ENCODE peak calls at places on chromosomes 5 and 9, in four cellular contexts. P is A549, M is HepG2, D is SK-N-SH. L is an unnamed sample.

GRCh38 chr5:173745561-173745960 is 129.1 kb upstream of the BOD1 start:
- DNase-seq in P (no peak), M (no peak), D (no peak), L (no peak)

GRCh38 chr5:171757853-171758535 is 27.6 kb upstream of the SMIM23 start:
- DNase-seq in P (peak), M (peak), D (no peak), L (no peak)

GRCh38 chr5:68287976-68288755 is 72.6 kb downstream of the PIK3R1 start:
- DNase-seq in P (peak), M (peak), D (peak), L (peak)

GRCh38 chr9:96413312-96414221 is 4.6 kb downstream of the ZNF367 start:
- DNase-seq in P (no peak), M (no peak), D (no peak), L (peak)

GRCh38 chr9:97633859-97634485 is 351 bp downstream of the NCBP1 start:
- DNase-seq in P (no peak), M (peak), D (no peak), L (no peak)

GRCh38 chr9:30534458-30534857 is 1850.0 kb upstream of the ACO1 start:
- DNase-seq in P (no peak), M (no peak), D (peak), L (no peak)

GRCh38 chr5:56310711-56311204 is 77.6 kb upstream of the ANKRD55 start:
- DNase-seq in P (no peak), M (no peak), D (peak), L (no peak)

GRCh38 chr5:177035982-177036381 is 13.5 kb downstream of the ZNF346 start:
- DNase-seq in P (no peak), M (no peak), D (no peak), L (no peak)

GRCh38 chr5:76801803-76802195 is 17.0 kb upstream of the F2RL1 start:
- DNase-seq in P (peak), M (no peak), D (no peak), L (no peak)

GRCh38 chr9:4547016-4547415 is 56.7 kb downstream of the SLC1A1 start:
- DNase-seq in P (no peak), M (no peak), D (no peak), L (no peak)

GRCh38 chr5:41510176-41510831 is at the start of gene PLCXD3:
- DNase-seq in P (peak), M (no peak), D (peak), L (no peak)

GRCh38 chr9:103837940-103838339 is 256.2 kb upstream of the SMC2 start:
- DNase-seq in P (no peak), M (no peak), D (no peak), L (no peak)

GRCh38 chr5:55694152-55694830 is 17.8 kb downstream of the SLC38A9 start:
- DNase-seq in P (peak), M (peak), D (peak), L (no peak)

GRCh38 chr9:106862946-106863740 is at the start of gene ZNF462:
- DNase-seq in P (peak), M (no peak), D (peak), L (no peak)

GRCh38 chr5:171201285-171201684 is 107.8 kb upstream of the TLX3 start:
- DNase-seq in P (no peak), M (no peak), D (peak), L (no peak)

GRCh38 chr5:154962494-154962893 is 21.6 kb downstream of the MRPL22 start:
- DNase-seq in P (peak), M (no peak), D (no peak), L (no peak)

GRCh38 chr9:3716415-3716814 is 190.6 kb upstream of the RFX3 start:
- DNase-seq in P (no peak), M (no peak), D (no peak), L (no peak)

GRCh38 chr5:132388244-132389050 is 18.9 kb downstream of the SLC22A5 start:
- DNase-seq in P (no peak), M (no peak), D (no peak), L (no peak)

GRCh38 chr5:161804263-161804662 is 43.7 kb upstream of the GABRA1 start:
- DNase-seq in P (no peak), M (no peak), D (no peak), L (no peak)

GRCh38 chr5:52783226-52783959 is 4.3 kb upstream of the ITGA1 start:
- DNase-seq in P (no peak), M (no peak), D (no peak), L (no peak)

GRCh38 chr5:133354323-133355161 is 257.8 kb downstream of the FSTL4 start:
- DNase-seq in P (no peak), M (no peak), D (peak), L (no peak)

GRCh38 chr5:116418774-116419173 is 155.8 kb downstream of the SEMA6A start:
- DNase-seq in P (no peak), M (no peak), D (no peak), L (no peak)

GRCh38 chr5:148179234-148179824 is 11.0 kb downstream of the SPINK14 start:
- DNase-seq in P (peak), M (peak), D (peak), L (peak)

GRCh38 chr5:131212471-131213021 is 41.8 kb downstream of the LYRM7 start:
- DNase-seq in P (no peak), M (no peak), D (no peak), L (peak)

GRCh38 chr5:156332245-156332644 is 5.3 kb downstream of the SGCD start:
- DNase-seq in P (no peak), M (no peak), D (no peak), L (no peak)

GRCh38 chr9:99878651-99879050 is 27.8 kb upstream of the STX17 start:
- DNase-seq in P (no peak), M (no peak), D (no peak), L (no peak)

GRCh38 chr5:169416583-169417196 is 115.8 kb upstream of the SLIT3 start:
- DNase-seq in P (no peak), M (no peak), D (no peak), L (peak)

GRCh38 chr5:116451905-116452450 is 122.6 kb downstream of the SEMA6A start:
- DNase-seq in P (no peak), M (no peak), D (no peak), L (no peak)

GRCh38 chr9:5813837-5814236 is 19.1 kb downstream of the ERMP1 start:
- DNase-seq in P (no peak), M (no peak), D (no peak), L (no peak)

GRCh38 chr9:132372177-132373095 is 17.6 kb upstream of the SETX start:
- DNase-seq in P (peak), M (no peak), D (peak), L (no peak)

GRCh38 chr9:93673844-93674334 is 97.5 kb downstream of the PHF2 start:
- DNase-seq in P (no peak), M (no peak), D (peak), L (no peak)

GRCh38 chr5:133824661-133825254 is 143.7 kb downstream of the C5orf15 start:
- DNase-seq in P (no peak), M (no peak), D (no peak), L (peak)

GRCh38 chr5:94968507-94969095 is 316.3 kb downstream of the MCTP1 start:
- DNase-seq in P (peak), M (peak), D (peak), L (peak)

GRCh38 chr9:134173127-134174072 is 9.0 kb upstream of the RNU6ATAC start:
- DNase-seq in P (no peak), M (no peak), D (no peak), L (no peak)

GRCh38 chr5:10710513-10711128 is 50.4 kb downstream of the DAP start:
- DNase-seq in P (no peak), M (no peak), D (no peak), L (no peak)

GRCh38 chr9:132078369-132079356 is 1.0 kb downstream of the MED27 start:
- DNase-seq in P (no peak), M (no peak), D (peak), L (no peak)

GRCh38 chr9:6054280-6055099 is 39.1 kb upstream of the RANBP6 start:
- DNase-seq in P (peak), M (peak), D (peak), L (no peak)

GRCh38 chr9:113934826-113935676 is 58.9 kb downstream of the ZNF618 start:
- DNase-seq in P (no peak), M (no peak), D (no peak), L (no peak)
- TF ChIP-seq PBX3 in P (no peak), M (no peak), D (no peak), L (no peak)

GRCh38 chr5:16467363-16468219 is 2.0 kb upstream of the ZNF622 start:
- DNase-seq in P (no peak), M (no peak), D (no peak), L (peak)
- TF ChIP-seq PBX3 in P (no peak), M (no peak), D (no peak), L (no peak)

GRCh38 chr9:80320916-80321315 is 749.2 kb downstream of the TLE4 start:
- DNase-seq in P (no peak), M (no peak), D (no peak), L (no peak)

GRCh38 chr9:80320480-80320879 is 748.7 kb downstream of the TLE4 start:
- DNase-seq in P (no peak), M (no peak), D (no peak), L (no peak)

GRCh38 chr9:80326105-80326504 is 754.3 kb downstream of the TLE4 start:
- DNase-seq in P (no peak), M (no peak), D (no peak), L (no peak)
- TF ChIP-seq PBX3 in P (no peak), M (no peak), D (no peak), L (no peak)

DNA sequence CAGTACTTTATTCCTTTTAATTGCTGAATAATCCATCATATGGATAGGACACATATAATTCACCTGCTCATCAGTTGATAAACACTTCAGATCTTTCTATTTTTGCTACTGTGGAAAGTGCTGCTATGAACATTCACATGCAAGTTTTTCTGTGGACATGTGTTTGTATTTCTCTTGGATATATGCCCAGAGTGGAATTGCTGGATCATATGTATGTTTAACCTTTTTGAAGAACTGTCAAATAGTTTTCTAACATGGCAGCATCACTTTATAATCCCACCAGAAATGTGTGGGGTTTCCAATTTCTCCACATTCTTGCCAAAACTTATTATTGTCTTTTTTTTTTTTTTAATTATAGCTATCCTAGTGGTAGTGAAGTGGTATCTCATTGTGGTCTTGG is 15.1 kb downstream of the CARTPT start:
- DNase-seq in P (no peak), M (no peak), D (no peak), L (no peak)
- TF ChIP-seq PBX3 in P (no peak), M (no peak), D (no peak), L (no peak)

GRCh38 chr5:149246906-149247305 is 24.8 kb upstream of the AFAP1L1 start:
- DNase-seq in P (no peak), M (no peak), D (no peak), L (no peak)
- TF ChIP-seq PBX3 in P (no peak), M (no peak), D (no peak), L (no peak)

DNA sequence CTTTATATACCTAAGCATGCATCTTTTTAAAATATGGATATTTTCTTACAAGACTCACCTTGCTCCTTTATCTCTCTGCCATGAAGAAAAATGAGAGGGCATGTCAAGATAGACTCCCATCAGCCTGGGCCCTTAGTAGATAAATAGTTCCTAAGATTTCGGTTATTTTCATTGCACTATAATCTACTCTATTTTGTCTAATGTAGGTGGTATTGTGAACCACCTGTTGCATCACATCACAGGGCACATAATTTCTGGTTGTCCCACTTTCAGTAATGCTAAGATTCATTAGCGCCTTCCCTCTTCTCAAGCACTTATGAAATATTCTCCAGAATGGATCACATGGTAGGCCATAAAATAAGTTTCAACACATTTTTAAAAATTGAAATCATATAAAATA is 202.5 kb upstream of the ADRA1B start:
- DNase-seq in P (no peak), M (no peak), D (no peak), L (no peak)
- TF ChIP-seq PBX3 in P (no peak), M (no peak), D (no peak), L (no peak)

GRCh38 chr5:168204165-168204564 is 87.3 kb upstream of the WWC1 start:
- DNase-seq in P (no peak), M (no peak), D (no peak), L (no peak)
- TF ChIP-seq PBX3 in P (no peak), M (no peak), D (no peak), L (no peak)

L was measured in GM12878.